ENCODE peak calls at places on chromosomes 13 and 19, in eight cellular contexts. P is globus pallidus, Z is AG08395, A is GM23248, T is kidney glomerular epithelial cell, B is breast epithelium, Q is WTC11, Y is NCI-H1694 treated with DMSO at 0.1 percent for 48 hours. X is an unnamed sample.

GRCh38 chr19:18414504-18415176 is 4.6 kb upstream of the SSBP4 start:
- DNase-seq in P (no peak), Z (peak), A (peak), T (no peak), B (no peak), Q (no peak), Y (no peak), X (peak)

GRCh38 chr13:46745062-46745461 is 51.9 kb downstream of the ESD start:
- DNase-seq in P (no peak), Z (no peak), A (no peak), T (no peak), B (no peak), Q (no peak), Y (no peak), X (no peak)

GRCh38 chr13:113072370-113072769 is 33.2 kb upstream of the F7 start:
- DNase-seq in P (no peak), Z (no peak), A (no peak), T (no peak), B (no peak), Q (no peak), Y (no peak), X (no peak)

GRCh38 chr19:10290876-10291553 is 1.3 kb downstream of the ICAM5 start:
- DNase-seq in P (no peak), Z (peak), A (peak), T (peak), B (no peak), Q (peak), Y (no peak), X (no peak)

GRCh38 chr13:33453911-33454310 is 168.4 kb upstream of the STARD13 start:
- DNase-seq in P (no peak), Z (no peak), A (no peak), T (no peak), B (no peak), Q (no peak), Y (no peak), X (no peak)

GRCh38 chr13:31835932-31836331 is 96.6 kb downstream of the RXFP2 start:
- DNase-seq in P (no peak), Z (peak), A (peak), T (peak), B (no peak), Q (no peak), Y (no peak), X (peak)

GRCh38 chr19:38834590-38834989 is 3.0 kb upstream of the ECH1 start:
- DNase-seq in P (no peak), Z (no peak), A (no peak), T (no peak), B (no peak), Q (no peak), Y (no peak), X (no peak)

GRCh38 chr19:18657590-18658365 is 20.9 kb downstream of the KLHL26 start:
- DNase-seq in P (no peak), Z (peak), A (peak), T (peak), B (no peak), Q (no peak), Y (no peak), X (peak)

GRCh38 chr13:39498471-39499114 is 104.4 kb downstream of the LHFPL6 start:
- DNase-seq in P (no peak), Z (no peak), A (no peak), T (no peak), B (no peak), Q (no peak), Y (no peak), X (no peak)

X was measured in amniotic epithelial cell.